ENCODE peak calls at places on chromosomes 2 and 18, in four cellular contexts. K, F, P and E are unnamed samples.

GRCh38 chr2:158214431-158214830 is 112.8 kb downstream of the UPP2 start:
- DNase-seq in P (no peak), F (no peak), K (no peak), E (no peak)

GRCh38 chr18:68797901-68798300 is at the start of gene CCDC102B:
- DNase-seq in F (no peak), K (no peak), P (peak), E (no peak)

GRCh38 chr2:202337706-202338346 is 38.3 kb upstream of the BMPR2 start:
- DNase-seq in F (no peak), K (no peak), P (no peak), E (no peak)

GRCh38 chr2:163610817-163611556 is 124.8 kb downstream of the FIGN start:
- DNase-seq in F (no peak), P (no peak), K (no peak), E (no peak)

GRCh38 chr18:13889661-13890060 is 25.7 kb downstream of the MC2R start:
- DNase-seq in F (no peak), P (no peak), K (no peak), E (no peak)

GRCh38 chr2:2569836-2570235 is 238.8 kb upstream of the MYT1L start:
- DNase-seq in K (no peak), P (no peak), F (no peak), E (no peak)

GRCh38 chr2:203533696-203534471 is 1.2 kb downstream of the RAPH1 start:
- DNase-seq in P (peak), K (no peak), F (no peak), E (no peak)

GRCh38 chr2:147937744-147938349 is 82.7 kb downstream of the ORC4 start:
- DNase-seq in F (no peak), K (no peak), P (no peak), E (no peak)

GRCh38 chr2:163736433-163737168 is 793 bp upstream of the FIGN start:
- DNase-seq in F (no peak), K (no peak), P (no peak), E (no peak)

GRCh38 chr2:61158356-61158944 is 3.5 kb upstream of the C2orf74 start:
- DNase-seq in F (no peak), K (no peak), P (no peak), E (no peak)

GRCh38 chr2:70141754-70142589 is 48.8 kb downstream of the C2orf42 start:
- DNase-seq in K (peak), F (peak), P (no peak), E (no peak)

GRCh38 chr2:148756292-148756975 is 111.9 kb downstream of the EPC2 start:
- DNase-seq in F (no peak), K (no peak), P (peak), E (no peak)

GRCh38 chr2:195520671-195521155 is 136.3 kb upstream of the SLC39A10 start:
- DNase-seq in F (no peak), P (peak), K (no peak), E (no peak)

GRCh38 chr2:84904717-84905174 is 710 bp upstream of the TMSB10 start:
- DNase-seq in F (no peak), P (no peak), K (peak), E (no peak)

GRCh38 chr2:19841918-19842693 is 59.7 kb downstream of the TTC32 start:
- DNase-seq in F (no peak), K (no peak), P (no peak), E (no peak)

GRCh38 chr2:11305338-11305737 is 39.1 kb downstream of the ROCK2 start:
- DNase-seq in F (no peak), P (no peak), K (no peak), E (no peak)

GRCh38 chr2:180523629-180524340 is 456.6 kb upstream of the UBE2E3 start:
- DNase-seq in F (no peak), P (peak), K (no peak), E (no peak)

GRCh38 chr2:196330645-196331044 is 159.3 kb upstream of the STK17B start:
- DNase-seq in F (no peak), K (no peak), P (no peak), E (no peak)

GRCh38 chr2:20496942-20497341 is 50.1 kb downstream of the RHOB start:
- DNase-seq in K (no peak), P (no peak), F (no peak), E (no peak)

DNA sequence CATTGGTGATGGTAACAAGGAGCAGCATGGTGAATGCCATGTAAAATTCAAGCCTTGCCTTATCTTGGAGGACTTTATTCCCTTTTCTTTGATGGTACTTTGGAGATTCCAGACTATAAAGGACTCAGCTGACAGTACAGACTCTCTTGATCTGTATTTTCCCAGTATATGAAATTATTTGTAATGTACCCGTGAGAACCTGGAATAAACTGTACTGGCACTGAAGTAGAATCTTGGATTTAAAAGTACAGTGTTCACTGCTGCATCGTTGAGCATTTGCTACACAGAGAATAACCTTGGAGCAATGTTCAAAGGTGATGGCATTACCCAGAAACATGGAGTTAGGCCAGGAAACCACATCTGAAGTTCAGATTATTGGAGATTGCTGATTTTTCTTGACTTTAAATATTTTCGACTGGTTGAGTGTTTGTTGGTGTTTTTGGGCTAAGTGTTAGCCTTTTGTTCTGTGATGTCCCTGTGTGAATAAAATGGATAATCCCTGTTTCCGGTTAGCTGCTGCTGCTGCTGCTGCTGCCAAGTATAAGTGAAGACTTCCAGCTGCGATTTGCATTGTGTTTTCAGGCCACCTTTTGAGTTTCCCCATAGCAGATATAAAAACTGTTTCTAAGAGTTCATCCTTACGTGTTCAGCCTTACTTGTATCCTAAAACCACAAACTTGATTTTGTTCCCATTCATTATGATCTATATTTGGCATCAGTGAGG is 122.0 kb downstream of the SPTBN1 start:
- DNase-seq in F (no peak), P (no peak), K (no peak), E (no peak)
- H3K27ac ChIP-seq in F (peak), P (no peak), K (peak), E (no peak)

GRCh38 chr2:182970486-182970885 is 67.8 kb downstream of the NCKAP1 start:
- DNase-seq in F (no peak), P (no peak), K (no peak), E (no peak)
- H3K27ac ChIP-seq in F (no peak), P (no peak), K (no peak), E (no peak)

DNA sequence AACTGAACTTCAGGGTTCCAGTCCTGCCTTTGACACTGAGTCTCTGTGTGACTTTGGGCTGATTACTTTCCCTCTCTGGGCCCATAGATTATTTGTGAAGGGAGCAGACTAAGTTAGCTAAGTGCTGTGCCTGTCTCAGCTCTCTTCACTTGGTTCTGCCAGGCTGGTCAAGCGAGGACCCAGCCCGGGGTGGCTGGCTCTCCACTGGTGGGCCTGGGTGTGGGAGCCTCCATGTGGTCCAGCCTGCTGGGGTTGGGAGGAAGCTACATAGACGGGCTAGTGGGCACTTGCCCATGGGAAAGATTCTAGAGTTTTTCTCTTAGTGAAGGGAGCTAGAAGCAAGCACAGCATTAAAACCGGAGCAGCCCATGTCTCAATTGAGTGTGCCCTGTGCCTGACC is 59.0 kb downstream of the DYSF start:
- DNase-seq in F (no peak), K (no peak), P (no peak), E (no peak)
- H3K27ac ChIP-seq in F (no peak), K (no peak), P (no peak), E (no peak)

GRCh38 chr2:27891063-27891819 is 712 bp downstream of the BABAM2 start:
- DNase-seq in F (peak), K (peak), P (no peak), E (no peak)

GRCh38 chr2:27890146-27891062 is at the start of the genes BABAM2 and RBKS:
- DNase-seq in P (peak), K (peak), F (peak), E (peak)

GRCh38 chr2:27887830-27888229 is 2.4 kb downstream of the RBKS start:
- DNase-seq in K (no peak), P (no peak), F (no peak), E (no peak)

GRCh38 chr2:27888790-27889189 is 1.4 kb downstream of the RBKS start:
- DNase-seq in K (no peak), P (no peak), F (no peak), E (no peak)

GRCh38 chr2:27889774-27890145 is 427 bp downstream of the RBKS start:
- DNase-seq in P (no peak), K (no peak), F (no peak), E (no peak)
- H3K27ac ChIP-seq in P (peak), K (peak), F (peak), E (peak)